ENCODE peak calls at places on chromosomes 11 and 22, in eight cellular contexts. W is body of pancreas, P is left ventricle myocardium inferior, B is endodermal cell, V is lung, G is astrocyte, I is neuronal stem cell, R is ovary. H is an unnamed sample.

GRCh38 chr11:123851110-123851509 is 34.4 kb downstream of the TMEM225 start:
- DNase-seq in P (no peak), R (no peak), W (no peak), V (no peak), B (no peak), I (no peak), G (no peak), H (no peak)

GRCh38 chr11:126834573-126834972 is 166.0 kb downstream of the KIRREL3 start:
- DNase-seq in I (no peak), R (no peak), G (no peak), B (peak; percentile 7), P (no peak), W (no peak), V (no peak), H (no peak)

GRCh38 chr11:130478204-130478701 is 29.8 kb downstream of the ADAMTS15 start:
- DNase-seq in G (peak; percentile 90), P (peak; percentile 78), V (peak; percentile 68), I (no peak), R (peak; percentile 91), B (peak; percentile 60), W (peak; percentile 31), H (no peak)

GRCh38 chr11:66107600-66108151 is 37.6 kb downstream of the PACS1 start:
- DNase-seq in P (no peak), I (no peak), V (no peak), R (no peak), G (no peak), B (no peak), W (no peak), H (no peak)

GRCh38 chr22:20429254-20430100 is 8.1 kb downstream of the SCARF2 start:
- DNase-seq in R (peak; percentile 40), I (peak; percentile 72), B (peak; percentile 96), V (peak; percentile 63), G (no peak), W (peak; percentile 56), P (peak; percentile 56), H (no peak)

GRCh38 chr11:26749927-26750326 is 28.1 kb upstream of the SLC5A12 start:
- DNase-seq in P (no peak), W (no peak), V (no peak), B (no peak), I (no peak), G (no peak), R (no peak), H (no peak)

GRCh38 chr11:122253541-122254317 is 137.7 kb upstream of the BLID start:
- DNase-seq in R (no peak), V (no peak), B (no peak), W (no peak), G (peak; percentile 57), I (no peak), P (no peak), H (no peak)

GRCh38 chr22:36548606-36549005 is 19.6 kb upstream of the EIF3D start:
- DNase-seq in B (peak; percentile 68), W (no peak), G (no peak), P (no peak), I (no peak), V (no peak), R (no peak), H (no peak)

GRCh38 chr11:72631806-72632731 is 42.2 kb downstream of the PDE2A start:
- DNase-seq in G (no peak), P (peak; percentile 79), V (no peak), B (no peak), R (no peak), W (no peak), I (no peak), H (no peak)

GRCh38 chr22:27641049-27641790 is 160.3 kb downstream of the MN1 start:
- DNase-seq in P (no peak), I (no peak), V (no peak), B (no peak), W (no peak), G (peak; percentile 27), R (peak; percentile 25), H (no peak)

GRCh38 chr11:126397016-126397415 is 41.5 kb downstream of the ST3GAL4 start:
- DNase-seq in I (no peak), R (no peak), P (no peak), G (no peak), W (no peak), B (no peak), V (no peak), H (no peak)

GRCh38 chr11:100676901-100677300 is 10.2 kb upstream of the ARHGAP42 start:
- DNase-seq in I (no peak), R (no peak), B (peak; percentile 81), G (no peak), V (no peak), P (no peak), W (no peak), H (no peak)

GRCh38 chr11:67416416-67417335 is 1.2 kb downstream of the CARNS1 start:
- DNase-seq in G (no peak), P (no peak), I (no peak), W (no peak), B (no peak), R (no peak), V (peak; percentile 58), H (no peak)

GRCh38 chr22:46107753-46108563 is 42.4 kb upstream of the PPARA start:
- DNase-seq in V (no peak), R (no peak), W (no peak), B (no peak), G (no peak), P (no peak), I (no peak), H (no peak)

GRCh38 chr22:46107089-46107664 is 43.1 kb upstream of the PPARA start:
- DNase-seq in R (no peak), I (no peak), W (peak; percentile 90), P (no peak), G (no peak), V (no peak), B (no peak), H (peak; percentile 91)

GRCh38 chr22:46105494-46106278 is 44.6 kb upstream of the PPARA start:
- DNase-seq in R (no peak), G (peak; percentile 93), V (no peak), B (no peak), W (peak; percentile 73), P (peak; percentile 46), I (no peak), H (peak; percentile 93)

GRCh38 chr22:46104881-46105493 is 45.3 kb upstream of the PPARA start:
- DNase-seq in R (no peak), P (no peak), G (peak; percentile 52), V (no peak), B (no peak), I (no peak), W (no peak), H (no peak)

GRCh38 chr22:46106279-46107022 is 43.9 kb upstream of the PPARA start:
- DNase-seq in R (no peak), I (no peak), G (no peak), W (no peak), B (no peak), P (no peak), V (no peak), H (no peak)
- H3K4me1 ChIP-seq in R (peaks cover 81% of the 10 kb centered on the region), I (peaks cover 3% of the 10 kb centered on the region), G (peaks cover 82% of the 10 kb centered on the region), W (peaks cover 98% of the 10 kb centered on the region), B (no peaks in the 10 kb centered on the region), P (peaks cover 99% of the 10 kb centered on the region), V (no peaks in the 10 kb centered on the region), H (peaks cover 79% of the 10 kb centered on the region)

GRCh38 chr22:39671936-39672335 is 101.4 kb downstream of the CACNA1I start:
- DNase-seq in W (no peak), P (no peak), R (no peak), V (no peak), I (no peak), G (no peak), B (no peak), H (no peak)

GRCh38 chr22:39666495-39666894 is 95.9 kb downstream of the CACNA1I start:
- DNase-seq in V (no peak), W (no peak), I (no peak), P (no peak), R (no peak), G (no peak), B (no peak), H (no peak)

GRCh38 chr22:39666926-39667325 is 96.4 kb downstream of the CACNA1I start:
- DNase-seq in R (no peak), W (no peak), B (peak; percentile 78), G (no peak), V (no peak), I (no peak), P (no peak), H (no peak)

GRCh38 chr22:39665661-39666431 is 95.3 kb downstream of the CACNA1I start:
- DNase-seq in V (no peak), R (no peak), W (no peak), G (no peak), P (no peak), I (no peak), B (no peak), H (no peak)

DNA sequence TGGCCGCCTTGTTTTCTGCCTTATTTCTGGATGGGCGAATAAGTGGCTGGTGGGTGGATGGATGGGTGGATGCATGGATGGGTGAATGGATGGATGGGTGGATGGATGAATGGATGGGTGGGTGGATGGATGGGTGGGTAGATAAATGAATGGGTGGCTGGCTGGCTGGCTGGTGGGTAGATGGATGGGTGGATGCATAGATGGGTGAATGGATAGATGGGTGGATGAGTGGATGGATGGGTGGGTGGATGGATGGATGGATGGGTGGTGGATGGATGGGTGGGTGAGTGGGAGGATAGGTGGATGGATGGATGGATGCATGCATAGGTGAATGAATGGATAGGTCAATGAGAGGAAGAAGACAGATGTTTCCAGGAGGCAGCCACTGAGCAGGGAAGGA is 98.9 kb downstream of the CACNA1I start:
- DNase-seq in B (no peak), R (no peak), G (no peak), P (no peak), W (no peak), V (no peak), I (no peak), H (no peak)
- H3K27me3 ChIP-seq in B (peaks cover 13% of the 10 kb centered on the region), R (no peaks in the 10 kb centered on the region), G (no peaks in the 10 kb centered on the region), P (peaks cover 56% of the 10 kb centered on the region), W (no peaks in the 10 kb centered on the region), V (no peaks in the 10 kb centered on the region), I (peaks cover 11% of the 10 kb centered on the region), H (no peaks in the 10 kb centered on the region)

GRCh38 chr11:76279651-76280050 is 73.3 kb upstream of the WNT11 start:
- DNase-seq in G (no peak), V (no peak), B (peak; percentile 81), R (no peak), P (no peak), W (no peak), I (no peak), H (no peak)
- H3K4me1 ChIP-seq in G (no peaks in the 10 kb centered on the region), V (no peaks in the 10 kb centered on the region), B (peaks cover 19% of the 10 kb centered on the region), R (no peaks in the 10 kb centered on the region), P (no peaks in the 10 kb centered on the region), W (no peaks in the 10 kb centered on the region), I (peaks cover 3% of the 10 kb centered on the region), H (no peaks in the 10 kb centered on the region)

DNA sequence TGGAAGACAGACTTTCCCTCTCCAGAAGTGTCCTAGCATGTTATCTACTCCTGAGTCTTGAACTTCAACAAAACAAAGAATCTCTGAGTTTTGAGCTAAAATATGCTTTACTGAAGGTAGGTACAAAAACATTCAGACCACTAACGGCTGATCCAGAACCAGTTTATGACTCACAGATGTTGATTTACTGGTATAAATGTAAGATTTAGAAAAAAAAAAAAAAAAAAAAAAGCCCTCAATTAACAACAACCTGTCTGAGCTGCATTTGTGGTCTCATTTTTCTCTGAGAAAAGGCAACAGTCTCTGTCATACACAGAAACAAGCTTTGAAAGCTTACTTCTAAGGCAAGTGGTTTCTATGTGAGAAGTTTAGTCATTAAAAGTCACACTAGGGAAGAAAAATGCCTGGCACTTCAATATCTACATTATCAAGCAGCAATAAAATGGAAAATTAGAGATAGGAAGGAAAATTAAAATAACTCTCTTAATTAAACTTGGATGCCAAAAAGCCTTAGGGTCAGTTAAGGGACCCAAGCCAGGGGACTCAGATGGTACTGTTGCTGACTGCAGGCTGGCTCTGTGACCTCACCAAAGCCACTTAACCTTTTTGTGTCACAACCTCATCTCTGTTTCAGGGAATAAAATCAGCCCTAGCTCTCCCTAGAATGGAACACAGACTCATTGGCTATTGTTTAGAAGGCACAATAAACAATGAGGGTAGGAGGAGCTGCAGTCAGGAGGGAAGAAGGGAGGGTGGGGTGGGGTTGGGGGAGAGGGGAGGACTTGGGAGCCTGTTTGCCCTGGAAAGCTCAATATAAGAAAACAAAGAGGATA is 61.7 kb downstream of the ETS1 start:
- DNase-seq in I (no peak), G (peak; percentile 92), P (no peak), V (no peak), R (no peak), W (no peak), B (peak; percentile 59), H (no peak)
- H3K27me3 ChIP-seq in I (peaks cover 23% of the 10 kb centered on the region), G (no peaks in the 10 kb centered on the region), P (no peaks in the 10 kb centered on the region), V (no peaks in the 10 kb centered on the region), R (no peaks in the 10 kb centered on the region), W (no peaks in the 10 kb centered on the region), B (peaks cover 11% of the 10 kb centered on the region), H (no peaks in the 10 kb centered on the region)